ENCODE peak calls at places on chromosomes 12 and 14, in ten cellular contexts. K, T, Z, H, S, P, Q, J, B and A are unnamed samples.

GRCh38 chr12:86134571-86134970 is 121.6 kb downstream of the MGAT4C start:
- DNase-seq in B (peak; percentile 4), J (no peak), K (no peak), Q (no peak), S (no peak), P (no peak), H (no peak), Z (no peak), T (no peak), A (no peak)

GRCh38 chr12:31710021-31710818 is 18.6 kb downstream of the AMN1 start:
- DNase-seq in B (no peak), P (no peak), H (no peak), S (no peak), T (no peak), K (no peak), J (no peak), Z (no peak), Q (no peak), A (no peak)

GRCh38 chr12:118982308-118982707 is 967 bp downstream of the SRRM4 start:
- DNase-seq in Z (no peak), Q (no peak), K (no peak), T (no peak), J (no peak), H (no peak), S (no peak), B (no peak), P (no peak), A (no peak)

GRCh38 chr12:848519-849191 is 96.3 kb downstream of the WNK1 start:
- DNase-seq in S (no peak), Z (no peak), K (no peak), B (no peak), H (peak; percentile 14), T (no peak), Q (no peak), P (no peak), J (peak; percentile 42), A (no peak)

GRCh38 chr12:32084753-32085152 is 21.9 kb upstream of the BICD1 start:
- DNase-seq in S (no peak), P (no peak), H (no peak), B (no peak), J (no peak), Z (no peak), T (no peak), Q (no peak), K (no peak), A (no peak)

GRCh38 chr12:91935299-91935698 is 210.3 kb downstream of the BTG1 start:
- DNase-seq in Z (no peak), K (no peak), H (no peak), P (no peak), S (no peak), T (no peak), J (no peak), B (no peak), Q (no peak), A (no peak)

GRCh38 chr14:55705651-55706340 is 125.8 kb downstream of the KTN1 start:
- DNase-seq in T (no peak), B (peak; percentile 28), K (no peak), P (no peak), S (no peak), Q (no peak), Z (no peak), J (no peak), H (no peak), A (no peak)

GRCh38 chr14:50658203-50658602 is 9.9 kb downstream of the SAV1 start:
- DNase-seq in T (no peak), H (no peak), J (no peak), B (no peak), K (no peak), P (no peak), Z (no peak), S (no peak), Q (no peak), A (no peak)

GRCh38 chr14:34824256-34824655 is 50.9 kb downstream of the BAZ1A start:
- DNase-seq in J (no peak), S (no peak), Q (no peak), T (no peak), B (no peak), K (no peak), P (no peak), H (no peak), Z (no peak), A (no peak)

DNA sequence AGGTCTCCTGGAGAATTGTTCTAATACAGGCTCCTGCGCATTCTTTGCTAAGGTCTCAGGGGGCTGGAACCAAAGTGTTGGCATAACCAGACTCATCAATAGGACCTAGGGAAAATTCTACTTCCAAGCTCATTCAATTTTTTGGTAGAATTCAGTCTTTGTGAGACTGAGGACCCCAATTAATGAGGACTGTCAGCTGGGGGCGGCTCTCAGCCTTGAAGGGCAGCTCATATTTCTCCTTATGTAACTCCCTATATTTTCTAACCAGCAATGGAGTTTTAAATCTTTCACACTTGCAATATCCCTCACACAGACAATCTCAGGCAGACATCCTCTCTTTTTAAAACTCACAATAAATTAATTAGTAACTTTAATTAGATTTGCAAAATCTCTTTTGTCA is 476.4 kb upstream of the LRFN5 start:
- DNase-seq in Q (no peak), B (no peak), H (no peak), P (peak; percentile 21), J (no peak), T (no peak), S (no peak), K (no peak), Z (no peak), A (no peak)
- TF ChIP-seq CTCF in Q (no peak), B (no peak), H (no peak), P (no peak), J (no peak), T (no peak), S (no peak), K (no peak), Z (no peak), A (no peak)

GRCh38 chr12:67217647-67218046 is 51.5 kb upstream of the CAND1 start:
- DNase-seq in Z (no peak), K (no peak), S (no peak), H (no peak), T (no peak), P (no peak), J (no peak), Q (no peak), B (no peak), A (no peak)

GRCh38 chr12:67223225-67223624 is 45.9 kb upstream of the CAND1 start:
- DNase-seq in J (no peak), S (no peak), K (no peak), T (no peak), H (no peak), Z (no peak), P (no peak), Q (no peak), B (no peak), A (no peak)

GRCh38 chr12:67222302-67222701 is 46.9 kb upstream of the CAND1 start:
- DNase-seq in B (peak; percentile 38), J (no peak), S (no peak), P (no peak), K (no peak), Z (peak; percentile 31), H (no peak), Q (no peak), T (no peak), A (no peak)

DNA sequence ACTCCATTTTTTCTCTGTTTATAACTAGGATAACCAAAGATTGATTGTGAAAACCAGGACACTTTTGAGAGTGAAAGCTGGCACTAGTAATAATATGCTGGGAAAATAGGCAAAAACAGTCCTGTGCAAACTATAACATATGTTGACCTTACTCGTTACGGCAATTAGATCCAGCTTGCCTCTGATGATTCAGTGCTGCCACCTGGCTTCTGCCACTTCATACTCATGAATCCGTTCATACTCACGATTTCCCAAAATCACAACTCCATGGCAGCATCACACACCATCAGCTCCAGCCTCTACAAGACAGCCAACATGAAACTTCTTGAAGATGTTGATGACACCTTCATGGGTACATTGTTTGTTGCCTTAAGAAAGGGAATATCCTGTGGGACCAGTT is 49.1 kb upstream of the CAND1 start:
- DNase-seq in P (no peak), J (no peak), Z (no peak), T (no peak), Q (no peak), K (no peak), B (peak; percentile 41), H (no peak), S (no peak), A (no peak)
- TF ChIP-seq CTCF in P (no peak), J (peak; percentile 20), Z (peak; percentile 12), T (no peak), Q (no peak), K (no peak), B (peak; percentile 28), H (no peak), S (no peak), A (no peak)

GRCh38 chr12:46131729-46132128 is 137.1 kb downstream of the SLC38A1 start:
- DNase-seq in H (no peak), T (no peak), K (no peak), J (no peak), Z (peak; percentile 37), P (no peak), Q (no peak), B (peak; percentile 50), S (no peak), A (no peak)
- TF ChIP-seq CTCF in H (no peak), T (no peak), K (no peak), J (peak; percentile 23), Z (peak; percentile 15), P (no peak), Q (no peak), B (peak; percentile 25), S (no peak), A (no peak)

GRCh38 chr14:35897616-35898111 is 71.5 kb downstream of the BRMS1L start:
- DNase-seq in B (no peak), P (peak; percentile 51), Q (no peak), S (no peak), K (no peak), J (no peak), H (no peak), Z (peak; percentile 3), T (no peak), A (no peak)

GRCh38 chr14:35895256-35895655 is 69.1 kb downstream of the BRMS1L start:
- DNase-seq in K (no peak), Z (no peak), S (no peak), Q (no peak), B (no peak), H (no peak), J (no peak), T (no peak), P (no peak), A (no peak)

GRCh38 chr14:35900741-35901140 is 74.6 kb downstream of the BRMS1L start:
- DNase-seq in K (no peak), H (no peak), J (no peak), S (no peak), B (no peak), Z (no peak), T (no peak), P (no peak), Q (no peak), A (no peak)

GRCh38 chr14:35898217-35898775 is 72.2 kb downstream of the BRMS1L start:
- DNase-seq in Z (peak; percentile 5), P (peak; percentile 29), Q (no peak), J (no peak), T (no peak), H (no peak), S (no peak), B (no peak), K (no peak), A (no peak)
- TF ChIP-seq CTCF in Z (no peak), P (no peak), Q (no peak), J (no peak), T (no peak), H (no peak), S (no peak), B (no peak), K (no peak), A (no peak)